ENCODE peak calls at places on chromosome 22, in four cellular contexts. J is osteoblast, S is nephron progenitor cell, D is lung. T is an unnamed sample.

GRCh38 chr22:42613869-42614268 is 814 bp downstream of the POLDIP3 start:
- DNase-seq in S (no peak), D (no peak), J (peak), T (no peak)

GRCh38 chr22:17974703-17975372 is 49.5 kb downstream of the MICAL3 start:
- DNase-seq in S (no peak), J (no peak), D (no peak), T (no peak)

GRCh38 chr22:35914665-35915476 is 113.8 kb downstream of the RBFOX2 start:
- DNase-seq in D (peak), J (peak), S (peak), T (no peak)

GRCh38 chr22:25404923-25405853 is 159.3 kb upstream of the GRK3 start:
- DNase-seq in J (peak), D (peak), S (peak), T (no peak)

GRCh38 chr22:32531955-32532818 is 57.6 kb downstream of the FBXO7 start:
- DNase-seq in S (peak), J (peak), D (peak), T (no peak)

GRCh38 chr22:44026630-44027511 is 2.8 kb downstream of the PARVB start:
- DNase-seq in S (no peak), J (peak), D (peak), T (peak)

GRCh38 chr22:46953968-46954755 is 191.7 kb downstream of the TBC1D22A start:
- DNase-seq in J (peak), S (no peak), D (no peak), T (no peak)

GRCh38 chr22:48560836-48561235 is 1266.8 kb downstream of the BRD1 start:
- DNase-seq in S (no peak), D (no peak), J (no peak), T (no peak)

GRCh38 chr22:50684501-50684900 is 11.9 kb downstream of the SHANK3 start:
- DNase-seq in D (no peak), S (no peak), J (peak), T (no peak)

GRCh38 chr22:48806227-48806781 is 1021.4 kb downstream of the BRD1 start:
- DNase-seq in J (no peak), D (no peak), S (no peak), T (no peak)

GRCh38 chr22:39097098-39098020 is at the start of gene APOBEC3H:
- DNase-seq in S (no peak), D (peak), J (peak), T (no peak)

GRCh38 chr22:43042101-43042780 is 27.3 kb upstream of the PACSIN2 start:
- DNase-seq in J (peak), D (no peak), S (no peak), T (no peak)

GRCh38 chr22:31867386-31868153 is 76.8 kb upstream of the YWHAH start:
- DNase-seq in D (no peak), J (no peak), S (no peak), T (no peak)

GRCh38 chr22:37581534-37581933 is 1.6 kb upstream of the LGALS2 start:
- DNase-seq in D (peak), J (no peak), S (no peak), T (no peak)

GRCh38 chr22:38177926-38178604 is 3.6 kb downstream of the PLA2G6 start:
- DNase-seq in D (no peak), S (no peak), J (peak), T (no peak)

GRCh38 chr22:46763051-46763705 is 728 bp downstream of the TBC1D22A start:
- DNase-seq in D (no peak), J (peak), S (no peak), T (no peak)

GRCh38 chr22:50201191-50202129 is 649 bp downstream of the SELENOO start:
- DNase-seq in D (no peak), S (peak), J (peak), T (no peak)

GRCh38 chr22:48256041-48256739 is 1493.7 kb downstream of the TBC1D22A start:
- DNase-seq in J (peak), S (no peak), D (no peak), T (no peak)

GRCh38 chr22:50398698-50399648 is 55.8 kb downstream of the PPP6R2 start:
- DNase-seq in D (no peak), J (peak), S (no peak), T (no peak)

GRCh38 chr22:49820984-49821383 is 6.7 kb downstream of the BRD1 start:
- DNase-seq in S (no peak), D (no peak), J (peak), T (no peak)

GRCh38 chr22:44542561-44543222 is 44.7 kb upstream of the RTL6 start:
- DNase-seq in D (no peak), S (no peak), J (no peak), T (no peak)

GRCh38 chr22:44671742-44672141 is 30.3 kb upstream of the PRR5 start:
- DNase-seq in S (no peak), D (no peak), J (peak), T (no peak)

GRCh38 chr22:32413715-32414114 is 1.7 kb upstream of the RTCB start:
- DNase-seq in J (no peak), S (no peak), D (no peak), T (no peak)

GRCh38 chr22:38867496-38868285 is 4.3 kb downstream of the CBX6 start:
- DNase-seq in D (no peak), J (no peak), S (no peak), T (peak)

GRCh38 chr22:22745225-22746060 is 101.0 kb downstream of the GGTLC2 start:
- DNase-seq in S (peak), J (no peak), D (no peak), T (no peak)
- TF ChIP-seq CTCF in S (peak), J (peak), D (no peak), T (no peak)

GRCh38 chr22:19800761-19801244 is 40.2 kb downstream of the TBX1 start:
- DNase-seq in J (peak), D (no peak), S (no peak), T (no peak)
- TF ChIP-seq CTCF in J (peak), D (no peak), S (no peak), T (no peak)

DNA sequence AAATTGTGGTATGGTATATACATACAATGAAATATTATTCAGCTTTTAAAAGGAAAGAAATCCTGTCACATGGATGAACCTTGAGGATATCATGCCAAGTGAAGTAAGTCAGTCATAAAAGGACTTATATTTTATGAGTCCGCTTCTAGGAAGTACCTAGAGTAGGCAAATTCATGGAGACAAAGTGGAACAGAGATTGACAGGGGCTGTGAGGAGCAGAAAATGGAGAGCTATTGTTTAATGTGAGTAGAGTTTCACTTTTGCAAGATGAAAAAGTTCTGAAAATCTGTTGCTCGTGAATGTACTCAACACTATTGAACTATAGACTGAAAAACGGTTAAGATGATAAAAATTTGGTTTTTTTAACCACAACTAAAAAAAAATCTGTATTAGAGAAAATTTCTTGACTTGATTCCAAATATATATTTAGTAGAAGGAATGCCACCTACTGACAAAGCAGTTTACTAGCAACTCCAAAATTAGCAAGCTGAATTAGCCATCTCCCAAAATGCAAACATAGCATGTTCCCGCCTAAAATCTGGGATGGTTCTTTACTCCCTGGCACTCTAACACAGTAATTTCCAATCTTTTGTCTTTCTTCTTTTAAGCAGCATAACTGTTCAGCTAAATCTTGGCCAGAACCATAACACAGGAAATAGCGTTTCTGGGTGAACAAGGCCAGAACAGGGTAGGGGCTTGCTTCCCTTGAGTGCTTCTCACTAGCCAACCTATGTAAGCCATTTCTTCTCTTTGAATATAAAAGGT is 1.5 kb downstream of the UFD1 start:
- DNase-seq in J (no peak), S (no peak), D (no peak), T (no peak)
- TF ChIP-seq CTCF in J (peak), S (no peak), D (no peak), T (no peak)

GRCh38 chr22:40524392-40525249 is 111.9 kb downstream of the MRTFA start:
- DNase-seq in J (peak), S (no peak), D (no peak), T (no peak)
- TF ChIP-seq CTCF in J (peak), S (no peak), D (no peak), T (no peak)

GRCh38 chr22:24155597-24156145 is 25.6 kb upstream of the SUSD2 start:
- DNase-seq in D (peak), J (peak), S (peak), T (peak)
- TF ChIP-seq CTCF in D (peak), J (peak), S (peak), T (no peak)

GRCh38 chr22:28884754-28885375 is 1.5 kb downstream of the ZNRF3 start:
- DNase-seq in D (no peak), S (peak), J (no peak), T (no peak)

GRCh38 chr22:28883917-28884753 is 763 bp downstream of the ZNRF3 start:
- DNase-seq in S (peak), J (peak), D (no peak), T (no peak)

GRCh38 chr22:28883657-28883916 is 215 bp downstream of the ZNRF3 start:
- DNase-seq in J (no peak), D (no peak), S (no peak), T (no peak)

GRCh38 chr22:28882545-28882877 is 861 bp upstream of the ZNRF3 start:
- DNase-seq in S (no peak), J (no peak), D (no peak), T (no peak)

DNA sequence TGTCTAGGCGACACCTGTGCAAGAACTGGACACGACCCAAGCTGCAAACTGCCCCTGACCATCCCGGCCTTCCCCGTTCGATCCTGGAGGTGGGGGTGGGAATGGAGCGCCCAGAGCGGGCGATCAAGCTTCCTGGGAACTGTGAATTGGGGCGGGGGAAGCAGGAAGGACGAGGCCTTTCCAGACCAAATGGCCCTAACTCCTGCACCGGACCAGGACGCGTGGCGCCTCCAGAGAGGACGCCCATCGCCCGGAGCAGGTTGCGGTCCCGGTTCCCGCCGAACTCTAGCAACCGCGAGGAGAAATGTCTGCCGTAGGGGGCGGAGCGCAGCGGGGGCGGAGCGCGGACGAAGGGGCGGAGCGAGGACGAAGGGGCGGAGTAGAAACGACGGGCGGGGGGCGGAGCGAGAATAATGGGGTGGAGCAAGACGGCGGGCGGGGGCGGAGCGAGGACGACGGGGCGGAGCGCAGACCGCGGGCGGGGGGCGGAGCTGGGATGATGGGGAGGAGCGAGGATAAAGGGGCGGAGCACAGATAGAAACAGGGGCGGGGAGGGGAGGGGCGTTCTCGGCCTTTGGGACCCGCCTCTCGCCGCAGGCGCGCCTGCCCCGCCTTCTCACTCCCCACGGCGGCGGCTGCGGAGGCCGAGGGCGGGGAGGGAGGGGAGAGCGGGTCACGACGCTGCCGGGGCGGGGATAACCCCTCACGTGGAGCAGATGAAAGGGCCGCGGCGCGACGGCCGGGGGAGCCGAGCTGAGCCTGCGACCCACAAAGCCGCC is at the start of gene ZNRF3:
- DNase-seq in D (peak), J (peak), S (peak), T (peak)
- TF ChIP-seq CTCF in D (no peak), J (no peak), S (no peak), T (no peak)

T was measured in omental fat pad.